ENCODE peak calls at places on chromosomes 13 and 19, in five cellular contexts. M is mucosa of descending colon, E is AG09319, F is choroid plexus epithelial cell, U is GM13976. X is an unnamed sample.
A peak's percentile ranks its signal among the peaks of the same experiment; 100 is the strongest.

GRCh38 chr13:94667190-94667589 is 45.2 kb downstream of the SOX21 start:
- DNase-seq in U (no peak), E (no peak), M (no peak), F (no peak), X (no peak)

GRCh38 chr19:12364391-12365093 is 941 bp downstream of the ZNF442 start:
- DNase-seq in F (peak; percentile 30), E (no peak), M (peak; percentile 20), U (peak; percentile 39), X (peak; percentile 29)

GRCh38 chr19:32976223-32976805 is 4.3 kb downstream of the FAAP24 start:
- DNase-seq in U (peak; percentile 62), M (peak; percentile 93), E (peak; percentile 25), F (peak; percentile 81), X (peak; percentile 57)

GRCh38 chr13:93788456-93788855 is 561.8 kb downstream of the GPC6 start:
- DNase-seq in E (no peak), F (no peak), M (no peak), U (no peak), X (no peak)

GRCh38 chr19:14089412-14089661 is 1.2 kb downstream of the SAMD1 start:
- DNase-seq in F (peak; percentile 46), M (no peak), E (no peak), U (no peak), X (no peak)

GRCh38 chr13:42602910-42603309 is 29.0 kb downstream of the TNFSF11 start:
- DNase-seq in M (no peak), F (no peak), E (no peak), U (peak; percentile 41), X (peak; percentile 32)

GRCh38 chr19:47794526-47794925 is 9.8 kb downstream of the TPRX1 start:
- DNase-seq in U (no peak), E (no peak), M (no peak), F (no peak), X (no peak)

GRCh38 chr19:38709671-38710415 is 34.4 kb downstream of the CAPN12 start:
- DNase-seq in E (no peak), M (no peak), F (no peak), U (no peak), X (no peak)

GRCh38 chr13:28100149-28101121 is at the start of gene FLT3:
- DNase-seq in F (peak; percentile 78), E (no peak), M (peak; percentile 30), U (peak; percentile 78), X (peak; percentile 73)

GRCh38 chr19:58262922-58263296 is 15.8 kb upstream of the ZNF8 start:
- DNase-seq in U (no peak), E (no peak), M (no peak), F (no peak), X (no peak)

GRCh38 chr19:54551293-54551692 is 22.3 kb upstream of the LILRA2 start:
- DNase-seq in E (no peak), M (no peak), F (no peak), U (peak; percentile 61), X (peak; percentile 49)

GRCh38 chr13:114235697-114236096 is 1.0 kb downstream of the CDC16 start:
- DNase-seq in M (peak; percentile 26), U (no peak), F (peak; percentile 14), E (no peak), X (no peak)

GRCh38 chr13:98570929-98571372 is 6.0 kb downstream of the STK24 start:
- DNase-seq in M (peak; percentile 61), F (peak; percentile 35), E (no peak), U (peak; percentile 81), X (peak; percentile 81)

GRCh38 chr19:57558525-57558924 is 1.1 kb downstream of the ZNF550 start:
- DNase-seq in U (peak; percentile 27), E (no peak), M (no peak), F (peak; percentile 58), X (no peak)

GRCh38 chr13:53200498-53201453 is 172.2 kb downstream of the OLFM4 start:
- DNase-seq in M (peak; percentile 65), U (peak; percentile 37), F (peak; percentile 12), E (no peak), X (peak; percentile 26)

GRCh38 chr19:53102701-53103140 is 501 bp downstream of the ZNF160 start:
- DNase-seq in E (no peak), U (peak; percentile 48), M (no peak), F (peak; percentile 60), X (peak; percentile 38)

GRCh38 chr19:49689133-49690072 is at the start of gene ADM5:
- DNase-seq in U (peak; percentile 73), F (no peak), M (peak; percentile 78), E (no peak), X (no peak)

GRCh38 chr13:19663416-19663979 is 30.0 kb downstream of the MPHOSPH8 start:
- DNase-seq in F (no peak), E (no peak), U (no peak), M (no peak), X (no peak)

GRCh38 chr19:48999481-49000325 is 6.0 kb downstream of the RUVBL2 start:
- DNase-seq in E (no peak), M (peak; percentile 64), F (peak; percentile 87), U (peak; percentile 72), X (peak; percentile 54)

GRCh38 chr13:52600666-52601065 is 41.6 kb upstream of the HNRNPA1L2 start:
- DNase-seq in F (peak; percentile 32), M (no peak), E (no peak), U (no peak), X (no peak)

GRCh38 chr19:7852851-7853759 is 21.1 kb downstream of the PRR36 start:
- DNase-seq in E (no peak), M (peak; percentile 88), F (peak; percentile 65), U (peak; percentile 97), X (peak; percentile 93)

GRCh38 chr13:30569901-30570576 is 47.7 kb upstream of the USPL1 start:
- DNase-seq in F (peak; percentile 96), M (no peak), U (no peak), E (peak; percentile 80), X (no peak)

GRCh38 chr13:76707360-76707759 is 178.8 kb downstream of the KCTD12 start:
- DNase-seq in U (no peak), F (peak; percentile 51), E (no peak), M (no peak), X (no peak)

GRCh38 chr19:56015756-56016155 is 29.2 kb downstream of the NLRP5 start:
- DNase-seq in F (peak; percentile 6), E (no peak), M (peak; percentile 5), U (no peak), X (no peak)

GRCh38 chr19:24062222-24062621 is 24.8 kb upstream of the ZNF254 start:
- DNase-seq in E (no peak), F (no peak), U (no peak), M (no peak), X (no peak)

GRCh38 chr13:44108345-44108858 is 228.7 kb downstream of the LACC1 start:
- DNase-seq in F (no peak), E (no peak), U (no peak), M (peak; percentile 89), X (no peak)

GRCh38 chr13:39282400-39282972 is 244.2 kb downstream of the NHLRC3 start:
- DNase-seq in U (peak; percentile 24), E (no peak), F (no peak), M (no peak), X (peak; percentile 38)

DNA sequence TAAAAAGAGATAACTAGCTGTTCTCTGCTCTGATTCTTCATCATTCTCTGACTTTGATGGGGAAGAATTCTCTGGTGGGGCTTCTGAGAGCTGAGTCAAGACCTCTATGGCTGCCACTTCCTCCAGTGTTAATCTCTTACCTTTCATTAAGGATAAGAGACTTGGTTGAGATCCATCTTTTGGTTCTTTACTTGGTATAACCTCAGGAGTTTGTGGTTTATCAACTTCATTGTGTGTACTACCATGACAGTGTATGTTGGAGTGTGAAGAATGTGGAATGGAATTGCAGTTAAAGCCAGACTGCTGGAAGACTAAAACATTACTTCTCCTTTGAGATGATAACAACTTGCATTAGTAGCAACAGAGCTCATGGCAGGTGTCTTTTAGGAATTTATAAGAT is 222.0 kb downstream of the SLITRK5 start:
- DNase-seq in M (no peak), F (no peak), E (no peak), U (no peak), X (no peak)
- TF ChIP-seq CTCF in M (no peak), F (no peak), E (no peak), U (no peak), X (no peak)

GRCh38 chr13:29438772-29439171 is 156.7 kb downstream of the SLC7A1 start:
- DNase-seq in F (peak; percentile 75), M (no peak), U (no peak), E (no peak), X (no peak)

GRCh38 chr13:29436291-29436690 is 159.2 kb downstream of the SLC7A1 start:
- DNase-seq in E (peak; percentile 19), F (peak; percentile 65), M (no peak), U (no peak), X (no peak)

GRCh38 chr13:29434217-29434940 is 161.1 kb downstream of the SLC7A1 start:
- DNase-seq in U (no peak), F (no peak), E (no peak), M (no peak), X (no peak)

GRCh38 chr13:29435125-29435911 is 160.2 kb downstream of the SLC7A1 start:
- DNase-seq in M (peak; percentile 5), E (peak; percentile 34), F (peak; percentile 88), U (no peak), X (no peak)

GRCh38 chr13:29436721-29437250 is 158.7 kb downstream of the SLC7A1 start:
- DNase-seq in U (no peak), E (no peak), F (no peak), M (no peak), X (no peak)
- TF ChIP-seq CTCF in U (no peak), E (no peak), F (no peak), M (no peak), X (no peak)

GRCh38 chr13:26721251-26721939 is 39.2 kb downstream of the GPR12 start:
- DNase-seq in F (peak; percentile 25), U (no peak), M (peak; percentile 6), E (no peak), X (no peak)

GRCh38 chr13:26716984-26717383 is 43.6 kb downstream of the GPR12 start:
- DNase-seq in E (no peak), U (no peak), M (no peak), F (no peak), X (no peak)

GRCh38 chr13:26718146-26718545 is 42.4 kb downstream of the GPR12 start:
- DNase-seq in U (no peak), M (no peak), F (no peak), E (no peak), X (no peak)

GRCh38 chr13:26718872-26719271 is 41.7 kb downstream of the GPR12 start:
- DNase-seq in U (no peak), M (no peak), E (no peak), F (no peak), X (no peak)

GRCh38 chr13:26719356-26719945 is 41.1 kb downstream of the GPR12 start:
- DNase-seq in F (peak; percentile 37), E (no peak), M (no peak), U (no peak), X (no peak)
- TF ChIP-seq CTCF in F (peak; percentile 48), E (no peak), M (no peak), U (no peak), X (no peak)

GRCh38 chr19:738509-739128 is 12.3 kb upstream of the MISP start:
- DNase-seq in F (no peak), M (peak; percentile 84), E (no peak), U (no peak), X (no peak)

GRCh38 chr19:739998-740715 is 10.8 kb upstream of the MISP start:
- DNase-seq in U (no peak), F (no peak), E (no peak), M (no peak), X (no peak)

GRCh38 chr19:742540-743075 is 8.3 kb upstream of the MISP start:
- DNase-seq in F (no peak), M (no peak), U (no peak), E (no peak), X (no peak)

GRCh38 chr19:743168-743687 is 7.7 kb upstream of the MISP start:
- DNase-seq in F (peak; percentile 33), U (peak; percentile 69), M (peak; percentile 85), E (no peak), X (peak; percentile 59)

GRCh38 chr19:741506-742131 is 9.3 kb upstream of the MISP start:
- DNase-seq in E (no peak), M (no peak), F (no peak), U (peak; percentile 65), X (no peak)
- TF ChIP-seq CTCF in E (peak; percentile 9), M (no peak), F (peak; percentile 16), U (no peak), X (peak; percentile 21)